ENCODE peak calls at places on chromosomes 13 and 19, in nine cellular contexts. T is Peyer's patch, N is body of pancreas, W is IMR-90, I is nephron progenitor cell, S is GM10248, M is heart left ventricle, F is left ventricle myocardium inferior, D is gastrocnemius medialis. Z is an unnamed sample.

GRCh38 chr19:49988433-49988832 is 27.5 kb upstream of the SIGLEC11 start:
- DNase-seq in T (no peak), N (no peak), W (peak; percentile 83), I (no peak), S (no peak), M (no peak), F (no peak), D (no peak), Z (no peak)

GRCh38 chr13:96810104-96810503 is 184.2 kb downstream of the OXGR1 start:
- DNase-seq in T (peak; percentile 82), N (no peak), W (no peak), I (no peak), S (no peak), M (no peak), F (no peak), D (no peak), Z (no peak)

GRCh38 chr19:2089727-2090053 is 6.4 kb downstream of the MOB3A start:
- DNase-seq in T (no peak), N (no peak), W (no peak), I (no peak), S (no peak), M (no peak), F (no peak), D (no peak), Z (no peak)

GRCh38 chr19:45670670-45671453 is 2.8 kb downstream of the GIPR start:
- DNase-seq in T (peak; percentile 89), N (peak; percentile 95), W (peak; percentile 72), I (peak; percentile 95), S (peak; percentile 99), M (peak; percentile 49), F (peak; percentile 45), D (no peak), Z (peak; percentile 99)

GRCh38 chr19:37698216-37698615 is 21.3 kb downstream of the ZNF607 start:
- DNase-seq in T (no peak), N (no peak), W (no peak), I (no peak), S (no peak), M (no peak), F (no peak), D (no peak), Z (no peak)

GRCh38 chr19:47239152-47239551 is 8.2 kb upstream of the BBC3 start:
- DNase-seq in T (no peak), N (no peak), W (no peak), I (no peak), S (no peak), M (no peak), F (no peak), D (no peak), Z (peak; percentile 4)

GRCh38 chr13:65592757-65593156 is 1637.4 kb downstream of the PCDH9 start:
- DNase-seq in T (no peak), N (no peak), W (peak; percentile 1), I (no peak), S (no peak), M (no peak), F (no peak), D (no peak), Z (no peak)

GRCh38 chr19:47229674-47230121 is 1.3 kb downstream of the BBC3 start:
- DNase-seq in T (no peak), N (no peak), W (peak; percentile 37), I (no peak), S (peak; percentile 11), M (no peak), F (no peak), D (no peak), Z (no peak)

GRCh38 chr13:28455580-28456194 is 39.2 kb downstream of the FLT1 start:
- DNase-seq in T (no peak), N (no peak), W (no peak), I (no peak), S (no peak), M (no peak), F (no peak), D (no peak), Z (no peak)

GRCh38 chr13:91399189-91400093 is 1.0 kb downstream of the GPC5 start:
- DNase-seq in T (no peak), N (no peak), W (no peak), I (no peak), S (no peak), M (no peak), F (no peak), D (no peak), Z (peak; percentile 9)

GRCh38 chr19:1650627-1651009 is 1.8 kb downstream of the TCF3 start:
- DNase-seq in T (no peak), N (no peak), W (peak; percentile 7), I (no peak), S (no peak), M (no peak), F (no peak), D (no peak), Z (no peak)

GRCh38 chr19:5106971-5107370 is 138.1 kb downstream of the KDM4B start:
- DNase-seq in T (no peak), N (no peak), W (no peak), I (no peak), S (no peak), M (no peak), F (no peak), D (no peak), Z (no peak)

GRCh38 chr13:34179481-34179880 is 361.5 kb downstream of the RFC3 start:
- DNase-seq in T (no peak), N (no peak), W (peak; percentile 7), I (no peak), S (no peak), M (no peak), F (no peak), D (no peak), Z (no peak)

GRCh38 chr13:46170268-46170667 is 11.7 kb downstream of the LCP1 start:
- DNase-seq in T (no peak), N (peak; percentile 32), W (no peak), I (no peak), S (no peak), M (no peak), F (no peak), D (no peak), Z (no peak)

GRCh38 chr13:93147946-93148345 is 78.7 kb upstream of the GPC6 start:
- DNase-seq in T (no peak), N (no peak), W (no peak), I (no peak), S (no peak), M (no peak), F (no peak), D (no peak), Z (no peak)

GRCh38 chr13:34361528-34361927 is 543.6 kb downstream of the RFC3 start:
- DNase-seq in T (no peak), N (no peak), W (no peak), I (no peak), S (no peak), M (no peak), F (no peak), D (no peak), Z (no peak)

GRCh38 chr19:11295180-11295579 is 780 bp upstream of the TSPAN16 start:
- DNase-seq in T (no peak), N (no peak), W (no peak), I (no peak), S (no peak), M (no peak), F (no peak), D (no peak), Z (no peak)

GRCh38 chr19:11291991-11292390 is 4.0 kb upstream of the TSPAN16 start:
- DNase-seq in T (no peak), N (no peak), W (no peak), I (no peak), S (no peak), M (no peak), F (no peak), D (no peak), Z (no peak)

GRCh38 chr19:11293468-11294389 is 2.2 kb upstream of the TSPAN16 start:
- DNase-seq in T (peak; percentile 94), N (peak; percentile 92), W (peak; percentile 87), I (peak; percentile 97), S (peak; percentile 91), M (peak; percentile 92), F (peak; percentile 97), D (peak; percentile 78), Z (peak; percentile 93)

GRCh38 chr19:11296264-11296663 is 304 bp downstream of the TSPAN16 start:
- DNase-seq in T (no peak), N (no peak), W (no peak), I (no peak), S (no peak), M (no peak), F (no peak), D (peak; percentile 16), Z (no peak)

GRCh38 chr19:11295665-11296245 is at the start of gene TSPAN16:
- DNase-seq in T (no peak), N (no peak), W (no peak), I (no peak), S (no peak), M (no peak), F (no peak), D (no peak), Z (no peak)
- TF ChIP-seq CTCF in T (no peak), N (no peak), W (no peak), I (no peak), S (no peak), M (no peak), F (no peak), D (no peak), Z (no peak)

DNA sequence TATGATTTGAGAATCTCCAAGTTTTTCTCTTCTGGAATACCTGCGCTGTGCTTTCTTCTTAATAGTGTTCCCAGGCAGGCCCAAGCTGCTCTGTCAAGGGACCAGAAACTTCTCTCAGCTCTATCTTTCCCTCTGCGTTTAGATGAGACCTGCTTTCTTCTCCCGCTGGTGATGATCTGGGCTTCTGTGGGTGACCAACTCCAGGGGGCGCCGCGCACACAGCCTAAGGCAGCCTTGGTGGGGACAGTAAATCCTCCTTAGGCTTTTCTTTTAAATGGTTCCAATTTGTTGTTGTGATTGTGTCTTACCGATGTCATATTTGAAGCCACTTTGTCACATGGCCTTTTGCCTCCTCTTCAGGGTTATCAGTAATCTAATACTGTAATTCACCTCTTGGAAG is 439.4 kb upstream of the KLF12 start:
- DNase-seq in T (no peak), N (no peak), W (no peak), I (peak; percentile 9), S (no peak), M (peak; percentile 8), F (peak; percentile 14), D (no peak), Z (no peak)
- TF ChIP-seq CTCF in T (no peak), N (no peak), W (no peak), I (peak; percentile 17), S (no peak), M (no peak), F (peak; percentile 28), D (no peak), Z (no peak)

DNA sequence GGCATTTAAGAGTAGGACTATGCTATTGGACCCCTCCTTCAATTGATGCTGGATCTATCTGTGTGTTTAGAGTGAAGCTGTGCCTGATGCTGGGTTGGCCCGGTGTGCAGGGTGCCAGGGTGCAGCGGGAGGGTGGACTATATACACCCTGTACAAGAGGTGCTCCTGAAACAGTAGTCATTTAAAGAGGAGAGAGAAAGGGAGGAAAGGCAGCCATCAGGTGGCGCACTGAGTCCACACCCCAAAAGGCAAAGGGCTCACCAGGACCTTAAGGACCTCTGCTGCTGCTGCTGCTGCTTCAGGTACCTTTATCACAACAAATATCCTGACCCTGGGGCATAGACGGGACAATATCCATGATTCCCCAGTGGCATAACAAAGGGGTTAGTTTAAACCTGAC is 39.4 kb downstream of the ZNF136 start:
- DNase-seq in T (peak; percentile 81), N (peak; percentile 25), W (no peak), I (no peak), S (no peak), M (no peak), F (peak; percentile 18), D (no peak), Z (no peak)
- TF ChIP-seq CTCF in T (no peak), N (peak; percentile 49), W (no peak), I (no peak), S (no peak), M (peak; percentile 43), F (peak; percentile 56), D (no peak), Z (peak; percentile 47)

GRCh38 chr19:22517496-22518411 is 95.6 kb upstream of the ZNF98 start:
- DNase-seq in T (no peak), N (no peak), W (no peak), I (no peak), S (no peak), M (no peak), F (no peak), D (no peak), Z (no peak)
- TF ChIP-seq CTCF in T (no peak), N (no peak), W (no peak), I (no peak), S (no peak), M (no peak), F (no peak), D (no peak), Z (no peak)

Z was measured in GM13976.